ENCODE peak calls at places on chromosomes 1 and 21, in ten cellular contexts. One of them, this sample, is unnamed.

GRCh38 chr1:52059326-52059725 is 3.2 kb downstream of the BTF3L4 start:
- DNase-seq in NCI-H1417: no peak
- DNase-seq in right cardiac atrium: no peak
- DNase-seq in left cardiac atrium: no peak
- DNase-seq in posterior vena cava: no peak
- DNase-seq in brain microvascular endothelial cell: no peak
- DNase-seq in activated CD8-positive, alpha-beta memory T cell treated with anti-CD3 and anti-CD28 coated beads for 24 hours: no peak
- DNase-seq in GM03348: peak; percentile 72
- DNase-seq in type B pancreatic cell: no peak
- DNase-seq in GM04504: no peak
- DNase-seq in this sample: peak; percentile 39

GRCh38 chr1:151968791-151969399 is 24.8 kb downstream of the S100A10 start:
- DNase-seq in NCI-H1417: no peak
- DNase-seq in right cardiac atrium: no peak
- DNase-seq in left cardiac atrium: no peak
- DNase-seq in posterior vena cava: no peak
- DNase-seq in brain microvascular endothelial cell: no peak
- DNase-seq in activated CD8-positive, alpha-beta memory T cell treated with anti-CD3 and anti-CD28 coated beads for 24 hours: no peak
- DNase-seq in GM03348: no peak
- DNase-seq in type B pancreatic cell: no peak
- DNase-seq in GM04504: no peak
- DNase-seq in this sample: no peak

GRCh38 chr1:210248341-210248740 is 15.7 kb downstream of the SERTAD4 start:
- DNase-seq in NCI-H1417: no peak
- DNase-seq in right cardiac atrium: no peak
- DNase-seq in left cardiac atrium: no peak
- DNase-seq in posterior vena cava: no peak
- DNase-seq in brain microvascular endothelial cell: no peak
- DNase-seq in activated CD8-positive, alpha-beta memory T cell treated with anti-CD3 and anti-CD28 coated beads for 24 hours: no peak
- DNase-seq in GM03348: no peak
- DNase-seq in type B pancreatic cell: no peak
- DNase-seq in GM04504: no peak
- DNase-seq in this sample: no peak

GRCh38 chr1:55071477-55071876 is 32.1 kb downstream of the PCSK9 start:
- DNase-seq in NCI-H1417: peak; percentile 49
- DNase-seq in right cardiac atrium: peak; percentile 30
- DNase-seq in left cardiac atrium: no peak
- DNase-seq in posterior vena cava: no peak
- DNase-seq in brain microvascular endothelial cell: peak; percentile 67
- DNase-seq in activated CD8-positive, alpha-beta memory T cell treated with anti-CD3 and anti-CD28 coated beads for 24 hours: no peak
- DNase-seq in GM03348: peak; percentile 73
- DNase-seq in type B pancreatic cell: no peak
- DNase-seq in GM04504: peak; percentile 8
- DNase-seq in this sample: no peak

GRCh38 chr1:39164256-39164655 is 40.2 kb upstream of the MACF1 start:
- DNase-seq in NCI-H1417: no peak
- DNase-seq in right cardiac atrium: no peak
- DNase-seq in left cardiac atrium: no peak
- DNase-seq in posterior vena cava: no peak
- DNase-seq in brain microvascular endothelial cell: no peak
- DNase-seq in activated CD8-positive, alpha-beta memory T cell treated with anti-CD3 and anti-CD28 coated beads for 24 hours: no peak
- DNase-seq in GM03348: no peak
- DNase-seq in type B pancreatic cell: no peak
- DNase-seq in GM04504: no peak
- DNase-seq in this sample: no peak

GRCh38 chr1:182245040-182245439 is 146.6 kb downstream of the GLUL start:
- DNase-seq in NCI-H1417: no peak
- DNase-seq in right cardiac atrium: no peak
- DNase-seq in left cardiac atrium: no peak
- DNase-seq in posterior vena cava: no peak
- DNase-seq in brain microvascular endothelial cell: no peak
- DNase-seq in activated CD8-positive, alpha-beta memory T cell treated with anti-CD3 and anti-CD28 coated beads for 24 hours: no peak
- DNase-seq in GM03348: no peak
- DNase-seq in type B pancreatic cell: no peak
- DNase-seq in GM04504: no peak
- DNase-seq in this sample: no peak

GRCh38 chr1:7572654-7573152 is 198.4 kb upstream of the VAMP3 start:
- DNase-seq in NCI-H1417: no peak
- DNase-seq in right cardiac atrium: peak; percentile 18
- DNase-seq in left cardiac atrium: no peak
- DNase-seq in posterior vena cava: no peak
- DNase-seq in brain microvascular endothelial cell: no peak
- DNase-seq in activated CD8-positive, alpha-beta memory T cell treated with anti-CD3 and anti-CD28 coated beads for 24 hours: no peak
- DNase-seq in GM03348: no peak
- DNase-seq in type B pancreatic cell: no peak
- DNase-seq in GM04504: no peak
- DNase-seq in this sample: no peak

GRCh38 chr1:197621761-197622160 is 153.5 kb downstream of the DENND1B start:
- DNase-seq in NCI-H1417: no peak
- DNase-seq in right cardiac atrium: no peak
- DNase-seq in left cardiac atrium: no peak
- DNase-seq in posterior vena cava: no peak
- DNase-seq in brain microvascular endothelial cell: no peak
- DNase-seq in activated CD8-positive, alpha-beta memory T cell treated with anti-CD3 and anti-CD28 coated beads for 24 hours: no peak
- DNase-seq in GM03348: no peak
- DNase-seq in type B pancreatic cell: no peak
- DNase-seq in GM04504: no peak
- DNase-seq in this sample: no peak

GRCh38 chr21:37921091-37921490 is 4.8 kb upstream of the KCNJ6 start:
- DNase-seq in NCI-H1417: no peak
- DNase-seq in right cardiac atrium: no peak
- DNase-seq in left cardiac atrium: no peak
- DNase-seq in posterior vena cava: no peak
- DNase-seq in brain microvascular endothelial cell: no peak
- DNase-seq in activated CD8-positive, alpha-beta memory T cell treated with anti-CD3 and anti-CD28 coated beads for 24 hours: no peak
- DNase-seq in GM03348: no peak
- DNase-seq in type B pancreatic cell: no peak
- DNase-seq in GM04504: no peak
- DNase-seq in this sample: no peak

GRCh38 chr1:59013276-59013927 is 229.6 kb upstream of the JUN start:
- DNase-seq in NCI-H1417: no peak
- DNase-seq in right cardiac atrium: peak; percentile 74
- DNase-seq in left cardiac atrium: peak; percentile 45
- DNase-seq in posterior vena cava: no peak
- DNase-seq in brain microvascular endothelial cell: peak; percentile 40
- DNase-seq in activated CD8-positive, alpha-beta memory T cell treated with anti-CD3 and anti-CD28 coated beads for 24 hours: no peak
- DNase-seq in GM03348: peak; percentile 66
- DNase-seq in type B pancreatic cell: no peak
- DNase-seq in GM04504: peak; percentile 75
- DNase-seq in this sample: peak; percentile 50

GRCh38 chr1:229406798-229407197 is 27.1 kb downstream of the ACTA1 start:
- DNase-seq in NCI-H1417: peak; percentile 67
- DNase-seq in right cardiac atrium: no peak
- DNase-seq in left cardiac atrium: no peak
- DNase-seq in posterior vena cava: no peak
- DNase-seq in brain microvascular endothelial cell: no peak
- DNase-seq in activated CD8-positive, alpha-beta memory T cell treated with anti-CD3 and anti-CD28 coated beads for 24 hours: no peak
- DNase-seq in GM03348: no peak
- DNase-seq in type B pancreatic cell: no peak
- DNase-seq in GM04504: no peak
- DNase-seq in this sample: no peak

GRCh38 chr21:17195965-17196364 is 316.9 kb upstream of the CXADR start:
- DNase-seq in NCI-H1417: no peak
- DNase-seq in right cardiac atrium: no peak
- DNase-seq in left cardiac atrium: no peak
- DNase-seq in posterior vena cava: no peak
- DNase-seq in brain microvascular endothelial cell: no peak
- DNase-seq in activated CD8-positive, alpha-beta memory T cell treated with anti-CD3 and anti-CD28 coated beads for 24 hours: no peak
- DNase-seq in GM03348: no peak
- DNase-seq in type B pancreatic cell: no peak
- DNase-seq in GM04504: no peak
- DNase-seq in this sample: no peak

GRCh38 chr1:110176299-110176956 is 26.1 kb downstream of the SLC6A17 start:
- DNase-seq in NCI-H1417: peak; percentile 85
- DNase-seq in right cardiac atrium: peak; percentile 83
- DNase-seq in left cardiac atrium: peak; percentile 48
- DNase-seq in posterior vena cava: no peak
- DNase-seq in brain microvascular endothelial cell: no peak
- DNase-seq in activated CD8-positive, alpha-beta memory T cell treated with anti-CD3 and anti-CD28 coated beads for 24 hours: no peak
- DNase-seq in GM03348: no peak
- DNase-seq in type B pancreatic cell: no peak
- DNase-seq in GM04504: no peak
- DNase-seq in this sample: no peak

GRCh38 chr1:25773441-25774125 is 26.4 kb upstream of the SELENON start:
- DNase-seq in NCI-H1417: peak; percentile 68
- DNase-seq in right cardiac atrium: no peak
- DNase-seq in left cardiac atrium: no peak
- DNase-seq in posterior vena cava: no peak
- DNase-seq in brain microvascular endothelial cell: no peak
- DNase-seq in activated CD8-positive, alpha-beta memory T cell treated with anti-CD3 and anti-CD28 coated beads for 24 hours: no peak
- DNase-seq in GM03348: no peak
- DNase-seq in type B pancreatic cell: no peak
- DNase-seq in GM04504: peak; percentile 25
- DNase-seq in this sample: no peak

GRCh38 chr1:12064073-12064969 is 1.2 kb downstream of the TNFRSF8 start:
- DNase-seq in NCI-H1417: no peak
- DNase-seq in right cardiac atrium: peak; percentile 3
- DNase-seq in left cardiac atrium: no peak
- DNase-seq in posterior vena cava: no peak
- DNase-seq in brain microvascular endothelial cell: no peak
- DNase-seq in activated CD8-positive, alpha-beta memory T cell treated with anti-CD3 and anti-CD28 coated beads for 24 hours: no peak
- DNase-seq in GM03348: no peak
- DNase-seq in type B pancreatic cell: no peak
- DNase-seq in GM04504: no peak
- DNase-seq in this sample: no peak

GRCh38 chr1:3084726-3085125 is 15.7 kb downstream of the PRDM16 start:
- DNase-seq in NCI-H1417: no peak
- DNase-seq in right cardiac atrium: no peak
- DNase-seq in left cardiac atrium: no peak
- DNase-seq in posterior vena cava: no peak
- DNase-seq in brain microvascular endothelial cell: no peak
- DNase-seq in activated CD8-positive, alpha-beta memory T cell treated with anti-CD3 and anti-CD28 coated beads for 24 hours: no peak
- DNase-seq in GM03348: no peak
- DNase-seq in type B pancreatic cell: no peak
- DNase-seq in GM04504: no peak
- DNase-seq in this sample: no peak

GRCh38 chr1:240491156-240491555 is 120.8 kb downstream of the GREM2 start:
- DNase-seq in NCI-H1417: no peak
- DNase-seq in right cardiac atrium: no peak
- DNase-seq in left cardiac atrium: no peak
- DNase-seq in posterior vena cava: no peak
- DNase-seq in brain microvascular endothelial cell: peak; percentile 68
- DNase-seq in activated CD8-positive, alpha-beta memory T cell treated with anti-CD3 and anti-CD28 coated beads for 24 hours: no peak
- DNase-seq in GM03348: peak; percentile 24
- DNase-seq in type B pancreatic cell: no peak
- DNase-seq in GM04504: no peak
- DNase-seq in this sample: no peak

GRCh38 chr1:212158912-212159796 is 123.6 kb downstream of the DTL start:
- DNase-seq in NCI-H1417: no peak
- DNase-seq in right cardiac atrium: no peak
- DNase-seq in left cardiac atrium: no peak
- DNase-seq in posterior vena cava: no peak
- DNase-seq in brain microvascular endothelial cell: no peak
- DNase-seq in activated CD8-positive, alpha-beta memory T cell treated with anti-CD3 and anti-CD28 coated beads for 24 hours: no peak
- DNase-seq in GM03348: no peak
- DNase-seq in type B pancreatic cell: no peak
- DNase-seq in GM04504: no peak
- DNase-seq in this sample: no peak

GRCh38 chr1:50371749-50372148 is 51.5 kb downstream of the DMRTA2 start:
- DNase-seq in NCI-H1417: no peak
- DNase-seq in right cardiac atrium: no peak
- DNase-seq in left cardiac atrium: no peak
- DNase-seq in posterior vena cava: no peak
- DNase-seq in brain microvascular endothelial cell: no peak
- DNase-seq in activated CD8-positive, alpha-beta memory T cell treated with anti-CD3 and anti-CD28 coated beads for 24 hours: no peak
- DNase-seq in GM03348: no peak
- DNase-seq in type B pancreatic cell: no peak
- DNase-seq in GM04504: no peak
- DNase-seq in this sample: no peak

GRCh38 chr1:210754931-210755670 is 378.8 kb downstream of the KCNH1 start:
- DNase-seq in NCI-H1417: peak; percentile 95
- DNase-seq in right cardiac atrium: no peak
- DNase-seq in left cardiac atrium: no peak
- DNase-seq in posterior vena cava: no peak
- DNase-seq in brain microvascular endothelial cell: no peak
- DNase-seq in activated CD8-positive, alpha-beta memory T cell treated with anti-CD3 and anti-CD28 coated beads for 24 hours: no peak
- DNase-seq in GM03348: no peak
- DNase-seq in type B pancreatic cell: no peak
- DNase-seq in GM04504: no peak
- DNase-seq in this sample: no peak

GRCh38 chr1:68973459-68974244 is 476.8 kb upstream of the DEPDC1 start:
- DNase-seq in NCI-H1417: no peak
- DNase-seq in right cardiac atrium: no peak
- DNase-seq in left cardiac atrium: no peak
- DNase-seq in posterior vena cava: no peak
- DNase-seq in brain microvascular endothelial cell: peak; percentile 41
- DNase-seq in activated CD8-positive, alpha-beta memory T cell treated with anti-CD3 and anti-CD28 coated beads for 24 hours: no peak
- DNase-seq in GM03348: peak; percentile 16
- DNase-seq in type B pancreatic cell: no peak
- DNase-seq in GM04504: no peak
- DNase-seq in this sample: peak; percentile 1

GRCh38 chr21:42461881-42462877 is 33.8 kb downstream of the RSPH1 start:
- DNase-seq in NCI-H1417: peak; percentile 69
- DNase-seq in right cardiac atrium: no peak
- DNase-seq in left cardiac atrium: no peak
- DNase-seq in posterior vena cava: peak; percentile 75
- DNase-seq in brain microvascular endothelial cell: no peak
- DNase-seq in activated CD8-positive, alpha-beta memory T cell treated with anti-CD3 and anti-CD28 coated beads for 24 hours: peak; percentile 28
- DNase-seq in GM03348: no peak
- DNase-seq in type B pancreatic cell: no peak
- DNase-seq in GM04504: no peak
- DNase-seq in this sample: no peak

GRCh38 chr1:158046726-158047510 is 53.5 kb downstream of the KIRREL1 start:
- DNase-seq in NCI-H1417: no peak
- DNase-seq in right cardiac atrium: no peak
- DNase-seq in left cardiac atrium: no peak
- DNase-seq in posterior vena cava: peak; percentile 14
- DNase-seq in brain microvascular endothelial cell: no peak
- DNase-seq in activated CD8-positive, alpha-beta memory T cell treated with anti-CD3 and anti-CD28 coated beads for 24 hours: no peak
- DNase-seq in GM03348: no peak
- DNase-seq in type B pancreatic cell: no peak
- DNase-seq in GM04504: no peak
- DNase-seq in this sample: no peak

This sample was measured in GM04503.